ENCODE peak calls at places on chromosomes 12 and 14, in six cellular contexts. G is CD8-positive, alpha-beta T cell; F is choroid plexus epithelial cell; L is cardiac fibroblast; R is heart left ventricle; X is astrocyte. C is an unnamed sample.

GRCh38 chr14:68285421-68286179 is 466.0 kb downstream of the RAD51B start:
- DNase-seq in G (peak; percentile 36), F (no peak), L (no peak), R (no peak), X (no peak), C (no peak)

GRCh38 chr12:54028324-54029201 is at the start of gene HOXC6:
- DNase-seq in G (no peak), F (no peak), L (peak; percentile 7), R (no peak), X (no peak), C (peak; percentile 43)

GRCh38 chr12:3000548-3001275 is 41.5 kb downstream of the TEAD4 start:
- DNase-seq in G (no peak), F (no peak), L (no peak), R (no peak), X (no peak), C (no peak)

GRCh38 chr12:41966916-41967315 is 177.8 kb downstream of the GXYLT1 start:
- DNase-seq in G (no peak), F (no peak), L (no peak), R (no peak), X (no peak), C (no peak)

GRCh38 chr14:41350476-41350875 is 256.2 kb upstream of the LRFN5 start:
- DNase-seq in G (no peak), F (no peak), L (no peak), R (no peak), X (no peak), C (no peak)

GRCh38 chr14:23366163-23366921 is 1.4 kb upstream of the EFS start:
- DNase-seq in G (no peak), F (peak; percentile 52), L (peak; percentile 26), R (peak; percentile 75), X (peak; percentile 68), C (no peak)

GRCh38 chr12:30908389-30909087 is 18.0 kb upstream of the TSPAN11 start:
- DNase-seq in G (no peak), F (peak; percentile 97), L (peak; percentile 44), R (no peak), X (peak; percentile 79), C (peak; percentile 93)

GRCh38 chr14:51095854-51096823 is 1.2 kb upstream of the TRIM9 start:
- DNase-seq in G (peak; percentile 5), F (peak; percentile 59), L (peak; percentile 51), R (no peak), X (peak; percentile 46), C (peak; percentile 39)

GRCh38 chr12:98653866-98654493 is 8.9 kb downstream of the APAF1 start:
- DNase-seq in G (no peak), F (peak; percentile 85), L (peak; percentile 74), R (no peak), X (peak; percentile 31), C (peak; percentile 80)

GRCh38 chr14:104515811-104516780 is 63.5 kb upstream of the C14orf180 start:
- DNase-seq in G (no peak), F (no peak), L (no peak), R (no peak), X (no peak), C (no peak)

GRCh38 chr12:76455582-76456345 is 103.8 kb downstream of the OSBPL8 start:
- DNase-seq in G (no peak), F (peak; percentile 95), L (peak; percentile 96), R (no peak), X (peak; percentile 90), C (peak; percentile 93)

GRCh38 chr12:75341873-75342272 is 7.4 kb downstream of the GLIPR1L1 start:
- DNase-seq in G (no peak), F (no peak), L (peak; percentile 22), R (no peak), X (peak; percentile 33), C (no peak)

GRCh38 chr12:19025582-19025981 is 104.0 kb upstream of the PLEKHA5 start:
- DNase-seq in G (no peak), F (no peak), L (no peak), R (no peak), X (no peak), C (no peak)

GRCh38 chr12:15856097-15856982 is 25.8 kb upstream of the STRAP start:
- DNase-seq in G (peak; percentile 51), F (peak; percentile 90), L (peak; percentile 89), R (peak; percentile 44), X (peak; percentile 29), C (peak; percentile 86)

GRCh38 chr12:53971686-53972085 is 1.2 kb upstream of the HOXC11 start:
- DNase-seq in G (no peak), F (no peak), L (no peak), R (no peak), X (no peak), C (no peak)

GRCh38 chr12:26845984-26846383 is 13.0 kb upstream of the ITPR2 start:
- DNase-seq in G (no peak), F (peak; percentile 98), L (peak; percentile 88), R (no peak), X (peak; percentile 97), C (peak; percentile 98)

GRCh38 chr12:130485291-130486145 is 147.8 kb downstream of the PIWIL1 start:
- DNase-seq in G (no peak), F (no peak), L (no peak), R (no peak), X (no peak), C (no peak)

GRCh38 chr12:94616217-94616729 is 34.1 kb downstream of the TMCC3 start:
- DNase-seq in G (no peak), F (no peak), L (no peak), R (no peak), X (no peak), C (no peak)

GRCh38 chr14:25570483-25570882 is 520.5 kb upstream of the STXBP6 start:
- DNase-seq in G (no peak), F (no peak), L (no peak), R (no peak), X (no peak), C (no peak)

GRCh38 chr12:24560192-24560591 is 388.7 kb downstream of the BCAT1 start:
- DNase-seq in G (no peak), F (peak; percentile 41), L (no peak), R (no peak), X (no peak), C (peak; percentile 22)

GRCh38 chr14:104342435-104343293 is 204.3 kb downstream of the KIF26A start:
- DNase-seq in G (no peak), F (no peak), L (no peak), R (no peak), X (no peak), C (no peak)

GRCh38 chr12:19946549-19946948 is 421.8 kb upstream of the PDE3A start:
- DNase-seq in G (no peak), F (peak; percentile 98), L (peak; percentile 97), R (no peak), X (peak; percentile 99), C (peak; percentile 88)

GRCh38 chr14:72451081-72451972 is 442.6 kb downstream of the DPF3 start:
- DNase-seq in G (peak; percentile 22), F (no peak), L (no peak), R (no peak), X (peak; percentile 41), C (no peak)

GRCh38 chr12:56469007-56469930 is 891 bp downstream of the SPRYD4 start:
- DNase-seq in G (peak; percentile 7), F (no peak), L (no peak), R (no peak), X (no peak), C (no peak)

GRCh38 chr14:89004195-89004594 is 179.7 kb downstream of the TTC8 start:
- DNase-seq in G (no peak), F (peak; percentile 66), L (peak; percentile 52), R (no peak), X (peak; percentile 39), C (no peak)

DNA sequence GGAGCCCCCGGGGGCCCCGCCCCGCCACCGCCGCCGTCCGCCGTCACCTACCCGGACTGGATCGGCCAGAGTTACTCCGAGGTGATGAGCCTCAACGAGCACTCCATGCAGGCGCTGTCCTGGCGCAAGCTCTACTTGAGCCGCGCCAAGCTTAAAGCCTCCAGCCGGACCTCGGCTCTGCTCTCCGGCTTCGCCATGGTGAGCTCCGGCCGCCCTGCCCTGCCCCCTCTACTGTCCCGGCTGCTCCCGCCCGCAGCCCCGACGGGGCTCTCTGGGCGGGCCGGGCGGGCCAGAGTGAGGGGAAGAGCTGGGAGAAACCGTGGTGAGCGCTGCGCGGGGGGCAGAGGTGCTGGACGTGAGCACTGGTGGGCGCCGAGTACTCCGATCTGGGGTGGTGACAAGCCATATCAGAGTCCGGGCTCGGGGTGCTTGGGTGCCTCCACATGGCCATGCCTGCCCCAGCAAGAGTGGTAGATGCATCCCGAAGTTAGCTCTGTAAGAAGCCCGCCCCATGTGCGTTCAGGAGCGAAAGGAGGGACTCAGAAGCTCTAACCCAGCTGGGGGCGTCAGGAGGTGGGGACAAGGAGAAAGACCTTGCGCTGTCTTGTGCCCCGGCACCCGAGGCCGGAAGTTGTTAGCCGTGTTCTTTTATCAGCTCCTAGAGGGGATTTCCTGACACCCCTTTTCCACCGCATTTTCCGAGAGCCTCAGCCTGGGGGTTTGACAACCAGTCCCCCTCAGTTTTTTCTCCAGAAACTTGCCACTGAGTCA is 708 bp downstream of the ORAI1 start:
- DNase-seq in G (peak; percentile 84), F (peak; percentile 72), L (peak; percentile 69), R (peak; percentile 49), X (peak; percentile 54), C (peak; percentile 57)
- TF ChIP-seq CTCF in G (peak; percentile 5), F (peak; percentile 5), L (peak; percentile 29), R (peak; percentile 1), X (no peak), C (peak; percentile 13)

GRCh38 chr14:45650754-45651153 is 397.8 kb upstream of the MIS18BP1 start:
- DNase-seq in G (no peak), F (no peak), L (no peak), R (no peak), X (no peak), C (no peak)
- TF ChIP-seq CTCF in G (no peak), F (no peak), L (peak; percentile 3), R (no peak), X (no peak), C (no peak)

GRCh38 chr12:108495823-108496579 is 19.1 kb upstream of the FICD start:
- DNase-seq in G (no peak), F (no peak), L (no peak), R (no peak), X (no peak), C (no peak)

GRCh38 chr12:108498136-108498535 is 16.9 kb upstream of the FICD start:
- DNase-seq in G (no peak), F (no peak), L (no peak), R (no peak), X (no peak), C (no peak)

GRCh38 chr12:108491256-108491655 is 23.8 kb upstream of the FICD start:
- DNase-seq in G (no peak), F (no peak), L (no peak), R (no peak), X (no peak), C (no peak)

GRCh38 chr12:108495054-108495453 is 20.0 kb upstream of the FICD start:
- DNase-seq in G (no peak), F (peak; percentile 74), L (peak; percentile 46), R (no peak), X (no peak), C (peak; percentile 17)
- TF ChIP-seq CTCF in G (no peak), F (peak; percentile 84), L (peak; percentile 52), R (peak; percentile 38), X (peak; percentile 64), C (peak; percentile 42)

DNA sequence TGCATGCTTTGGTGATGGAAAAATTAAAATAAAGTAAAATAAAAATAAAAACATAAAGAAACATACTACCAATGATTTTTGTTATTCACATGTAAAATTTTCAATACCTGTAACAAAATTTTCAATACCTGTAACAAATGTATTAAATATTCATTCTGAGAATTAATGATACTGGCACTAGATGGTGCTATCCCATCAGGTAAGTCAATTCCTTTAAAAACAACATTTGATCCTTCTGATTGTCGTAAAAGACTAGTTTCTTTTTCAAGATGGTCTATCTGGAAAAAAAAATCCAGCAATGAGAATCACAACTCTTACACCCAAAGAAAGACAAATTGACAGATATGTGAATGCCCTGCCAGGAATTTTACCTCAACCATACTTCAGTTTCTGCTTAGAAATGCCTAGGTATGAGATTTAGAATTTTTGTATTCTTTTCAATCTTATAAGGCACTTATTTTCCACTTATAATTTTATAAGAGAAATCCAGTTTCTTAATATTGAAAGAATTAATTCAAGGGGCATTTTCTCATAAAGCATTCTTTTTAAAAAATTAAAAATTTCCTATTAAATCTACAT is 30.7 kb downstream of the CEP290 start:
- DNase-seq in G (no peak), F (peak; percentile 80), L (peak; percentile 75), R (no peak), X (peak; percentile 26), C (peak; percentile 71)
- TF ChIP-seq CTCF in G (peak; percentile 46), F (peak; percentile 37), L (peak; percentile 37), R (peak; percentile 51), X (peak; percentile 38), C (peak; percentile 27)

C was measured in fibroblast of the aortic adventitia.